ENCODE peak calls at places on chromosomes 5 and 9, in eight cellular contexts. One of them, this sample, is unnamed.

GRCh38 chr9:21294325-21294724 is 10.8 kb downstream of the IFNA5 start:
- DNase-seq in foreskin fibroblast: peak; percentile 51
- DNase-seq in stomach: no peak
- DNase-seq in ascending aorta: no peak
- DNase-seq in WERI-Rb-1: no peak
- DNase-seq in esophagus squamous epithelium: no peak
- DNase-seq in cardiac muscle cell: no peak
- DNase-seq in GM12865: peak; percentile 20
- DNase-seq in this sample: no peak

GRCh38 chr9:115985657-115986056 is 167.9 kb upstream of the PAPPA start:
- DNase-seq in ascending aorta: no peak
- DNase-seq in cardiac muscle cell: no peak
- DNase-seq in esophagus squamous epithelium: no peak
- DNase-seq in WERI-Rb-1: no peak
- DNase-seq in stomach: no peak
- DNase-seq in GM12865: no peak
- DNase-seq in foreskin fibroblast: no peak
- DNase-seq in this sample: no peak

GRCh38 chr5:83467315-83468044 is 4.1 kb upstream of the VCAN start:
- DNase-seq in esophagus squamous epithelium: no peak
- DNase-seq in ascending aorta: no peak
- DNase-seq in GM12865: peak; percentile 19
- DNase-seq in stomach: no peak
- DNase-seq in cardiac muscle cell: no peak
- DNase-seq in foreskin fibroblast: peak; percentile 90
- DNase-seq in WERI-Rb-1: no peak
- DNase-seq in this sample: no peak

GRCh38 chr5:111935022-111935421 is 178.0 kb upstream of the NREP start:
- DNase-seq in foreskin fibroblast: no peak
- DNase-seq in esophagus squamous epithelium: no peak
- DNase-seq in GM12865: no peak
- DNase-seq in stomach: no peak
- DNase-seq in ascending aorta: no peak
- DNase-seq in cardiac muscle cell: no peak
- DNase-seq in WERI-Rb-1: no peak
- DNase-seq in this sample: no peak

GRCh38 chr5:96014395-96014794 is 52.7 kb upstream of the ELL2 start:
- DNase-seq in esophagus squamous epithelium: no peak
- DNase-seq in GM12865: no peak
- DNase-seq in ascending aorta: no peak
- DNase-seq in foreskin fibroblast: no peak
- DNase-seq in WERI-Rb-1: no peak
- DNase-seq in stomach: no peak
- DNase-seq in cardiac muscle cell: no peak
- DNase-seq in this sample: no peak

GRCh38 chr9:82117025-82117424 is 128.5 kb downstream of the SPATA31D1 start:
- DNase-seq in ascending aorta: no peak
- DNase-seq in esophagus squamous epithelium: no peak
- DNase-seq in cardiac muscle cell: no peak
- DNase-seq in foreskin fibroblast: peak; percentile 78
- DNase-seq in stomach: no peak
- DNase-seq in GM12865: no peak
- DNase-seq in WERI-Rb-1: no peak
- DNase-seq in this sample: no peak

GRCh38 chr9:88992556-88992955 is 1.3 kb downstream of the S1PR3 start:
- DNase-seq in esophagus squamous epithelium: no peak
- DNase-seq in stomach: no peak
- DNase-seq in WERI-Rb-1: no peak
- DNase-seq in foreskin fibroblast: peak; percentile 53
- DNase-seq in ascending aorta: no peak
- DNase-seq in GM12865: no peak
- DNase-seq in cardiac muscle cell: no peak
- DNase-seq in this sample: no peak

GRCh38 chr5:125525356-125525755 is 778.9 kb upstream of the ZNF608 start:
- DNase-seq in GM12865: no peak
- DNase-seq in ascending aorta: no peak
- DNase-seq in foreskin fibroblast: no peak
- DNase-seq in WERI-Rb-1: no peak
- DNase-seq in esophagus squamous epithelium: no peak
- DNase-seq in cardiac muscle cell: no peak
- DNase-seq in stomach: no peak
- DNase-seq in this sample: no peak

GRCh38 chr9:99076030-99076429 is 28.9 kb upstream of the TGFBR1 start:
- DNase-seq in esophagus squamous epithelium: no peak
- DNase-seq in ascending aorta: no peak
- DNase-seq in GM12865: no peak
- DNase-seq in WERI-Rb-1: no peak
- DNase-seq in stomach: no peak
- DNase-seq in foreskin fibroblast: no peak
- DNase-seq in cardiac muscle cell: no peak
- DNase-seq in this sample: no peak

GRCh38 chr9:99075246-99075912 is 29.5 kb upstream of the TGFBR1 start:
- DNase-seq in esophagus squamous epithelium: no peak
- DNase-seq in cardiac muscle cell: no peak
- DNase-seq in stomach: no peak
- DNase-seq in foreskin fibroblast: peak; percentile 32
- DNase-seq in WERI-Rb-1: no peak
- DNase-seq in GM12865: no peak
- DNase-seq in ascending aorta: no peak
- DNase-seq in this sample: peak; percentile 51

GRCh38 chr9:99078731-99079130 is 26.2 kb upstream of the TGFBR1 start:
- DNase-seq in foreskin fibroblast: no peak
- DNase-seq in cardiac muscle cell: no peak
- DNase-seq in GM12865: no peak
- DNase-seq in stomach: no peak
- DNase-seq in WERI-Rb-1: no peak
- DNase-seq in ascending aorta: no peak
- DNase-seq in esophagus squamous epithelium: no peak
- DNase-seq in this sample: no peak

GRCh38 chr9:99074902-99075245 is 30.0 kb upstream of the TGFBR1 start:
- DNase-seq in foreskin fibroblast: no peak
- DNase-seq in WERI-Rb-1: no peak
- DNase-seq in GM12865: no peak
- DNase-seq in cardiac muscle cell: no peak
- DNase-seq in ascending aorta: no peak
- DNase-seq in stomach: no peak
- DNase-seq in esophagus squamous epithelium: no peak
- DNase-seq in this sample: no peak

DNA sequence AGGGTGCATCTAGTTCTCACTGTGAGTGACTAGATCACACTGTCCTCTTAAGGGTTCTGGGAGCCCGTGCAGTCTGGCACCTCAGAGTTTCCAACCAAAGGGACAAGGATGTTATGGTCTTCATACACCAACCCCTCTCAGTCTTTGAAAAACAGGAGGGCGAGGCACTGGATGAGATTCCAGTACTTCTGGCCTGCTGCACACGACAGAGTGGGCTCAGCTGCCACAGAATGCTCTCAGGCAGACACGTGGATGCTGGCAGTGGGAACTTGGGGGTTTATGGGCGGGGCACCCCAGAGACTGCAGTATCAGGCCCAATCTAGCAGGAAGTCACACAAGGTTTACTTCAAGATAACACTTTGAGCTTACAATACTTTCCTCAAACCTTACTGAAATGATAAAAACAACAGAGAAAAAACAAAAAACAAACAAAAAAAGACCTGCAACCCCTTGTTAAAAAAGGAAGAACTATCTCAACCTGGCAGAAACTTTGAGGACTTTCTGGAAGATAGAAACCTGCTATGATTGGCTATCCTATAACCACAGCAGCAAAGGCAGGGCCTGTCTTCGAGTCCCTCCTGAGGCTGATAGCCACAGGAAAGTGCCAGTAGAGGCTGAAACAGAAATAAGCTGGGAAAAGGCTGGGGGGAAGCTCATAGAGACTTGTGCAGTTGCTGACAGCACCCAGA is 28.3 kb upstream of the TGFBR1 start:
- DNase-seq in WERI-Rb-1: no peak
- DNase-seq in esophagus squamous epithelium: no peak
- DNase-seq in ascending aorta: no peak
- DNase-seq in GM12865: peak; percentile 34
- DNase-seq in stomach: no peak
- DNase-seq in foreskin fibroblast: no peak
- DNase-seq in cardiac muscle cell: no peak
- DNase-seq in this sample: no peak
- H3K4me3 ChIP-seq in WERI-Rb-1: no peak overlapping the region
- H3K4me3 ChIP-seq in esophagus squamous epithelium: no peak overlapping the region
- H3K4me3 ChIP-seq in ascending aorta: no peak overlapping the region
- H3K4me3 ChIP-seq in GM12865: no peak overlapping the region
- H3K4me3 ChIP-seq in stomach: no peak overlapping the region
- H3K4me3 ChIP-seq in foreskin fibroblast: no peak overlapping the region
- H3K4me3 ChIP-seq in cardiac muscle cell: no peak overlapping the region
- H3K4me3 ChIP-seq in this sample: no peak overlapping the region

GRCh38 chr9:6907772-6908381 is 150.1 kb downstream of the KDM4C start:
- DNase-seq in ascending aorta: no peak
- DNase-seq in WERI-Rb-1: no peak
- DNase-seq in cardiac muscle cell: peak; percentile 31
- DNase-seq in stomach: no peak
- DNase-seq in esophagus squamous epithelium: no peak
- DNase-seq in GM12865: peak; percentile 26
- DNase-seq in foreskin fibroblast: peak; percentile 71
- DNase-seq in this sample: no peak
- TF ChIP-seq CTCF in ascending aorta: peak; percentile 45
- TF ChIP-seq CTCF in WERI-Rb-1: peak; percentile 34
- TF ChIP-seq CTCF in cardiac muscle cell: peak; percentile 65
- TF ChIP-seq CTCF in stomach: peak; percentile 62
- TF ChIP-seq CTCF in esophagus squamous epithelium: peak; percentile 35
- TF ChIP-seq CTCF in GM12865: peak; percentile 33
- TF ChIP-seq CTCF in foreskin fibroblast: peak; percentile 65
- TF ChIP-seq CTCF in this sample: peak; percentile 54

GRCh38 chr5:107669543-107670027 is 1.2 kb downstream of the EFNA5 start:
- DNase-seq in cardiac muscle cell: peak; percentile 63
- DNase-seq in foreskin fibroblast: peak; percentile 76
- DNase-seq in esophagus squamous epithelium: no peak
- DNase-seq in ascending aorta: no peak
- DNase-seq in stomach: peak; percentile 39
- DNase-seq in GM12865: peak; percentile 57
- DNase-seq in WERI-Rb-1: peak; percentile 10
- DNase-seq in this sample: no peak

GRCh38 chr5:107671742-107672211 is 1.0 kb upstream of the EFNA5 start:
- DNase-seq in stomach: no peak
- DNase-seq in GM12865: no peak
- DNase-seq in esophagus squamous epithelium: no peak
- DNase-seq in ascending aorta: no peak
- DNase-seq in cardiac muscle cell: peak; percentile 29
- DNase-seq in foreskin fibroblast: peak; percentile 85
- DNase-seq in WERI-Rb-1: peak; percentile 32
- DNase-seq in this sample: no peak

GRCh38 chr5:107670927-107671741 is at the start of gene EFNA5:
- DNase-seq in esophagus squamous epithelium: no peak
- DNase-seq in WERI-Rb-1: peak; percentile 43
- DNase-seq in GM12865: peak; percentile 90
- DNase-seq in foreskin fibroblast: peak; percentile 76
- DNase-seq in cardiac muscle cell: peak; percentile 77
- DNase-seq in stomach: peak; percentile 46
- DNase-seq in ascending aorta: no peak
- DNase-seq in this sample: no peak

GRCh38 chr5:107668933-107669542 is 1.7 kb downstream of the EFNA5 start:
- DNase-seq in GM12865: no peak
- DNase-seq in WERI-Rb-1: no peak
- DNase-seq in cardiac muscle cell: peak; percentile 14
- DNase-seq in ascending aorta: no peak
- DNase-seq in stomach: peak; percentile 31
- DNase-seq in foreskin fibroblast: peak; percentile 49
- DNase-seq in esophagus squamous epithelium: no peak
- DNase-seq in this sample: no peak

DNA sequence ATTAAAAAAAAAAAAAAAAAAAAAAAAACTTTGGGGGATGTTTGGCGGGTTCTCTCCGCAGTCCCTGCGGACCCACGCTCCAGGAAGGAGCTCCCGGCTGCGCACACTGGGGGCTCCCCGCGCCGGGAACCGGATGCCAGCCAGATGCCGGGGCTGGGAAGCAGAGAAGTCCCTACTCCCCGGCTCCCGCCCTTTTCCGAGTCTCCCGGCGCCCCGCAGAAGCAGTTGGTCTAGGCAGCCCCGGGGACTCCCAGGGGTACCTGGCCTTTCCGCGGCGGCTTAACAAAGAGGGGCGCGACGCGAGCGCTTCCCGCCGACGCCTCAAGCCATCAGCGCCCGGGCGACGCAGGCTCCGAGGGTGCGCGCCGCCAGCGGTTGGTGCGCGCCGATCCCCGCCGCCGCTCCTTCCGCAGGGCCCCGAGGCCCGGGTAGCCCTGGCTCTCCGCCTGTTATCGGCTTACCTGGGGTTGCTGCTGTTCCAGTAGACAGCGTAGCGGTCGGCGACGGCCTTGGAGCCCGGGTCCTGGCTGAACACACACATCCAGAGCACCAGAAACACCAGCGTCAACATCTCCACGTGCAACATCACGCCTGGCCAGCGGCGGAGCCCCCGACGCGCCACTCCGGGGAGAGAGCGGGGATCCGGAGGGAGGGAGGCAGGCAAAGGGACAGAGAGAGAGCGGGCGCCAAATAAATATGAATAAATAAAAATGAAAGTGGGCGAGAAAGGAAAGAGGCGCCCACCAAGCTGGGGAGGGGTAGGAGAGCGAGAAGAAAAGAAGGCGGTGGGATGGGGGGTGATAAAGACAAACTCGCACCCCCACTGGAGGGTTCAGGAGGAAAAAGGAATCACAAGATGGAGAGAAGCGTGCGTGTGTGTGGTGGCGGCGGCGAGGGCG is 460 bp downstream of the EFNA5 start:
- DNase-seq in ascending aorta: no peak
- DNase-seq in GM12865: peak; percentile 78
- DNase-seq in WERI-Rb-1: peak; percentile 49
- DNase-seq in foreskin fibroblast: peak; percentile 72
- DNase-seq in stomach: peak; percentile 50
- DNase-seq in esophagus squamous epithelium: no peak
- DNase-seq in cardiac muscle cell: peak; percentile 66
- DNase-seq in this sample: no peak
- H3K4me3 ChIP-seq in ascending aorta: peak overlapping the region; percentile 78
- H3K4me3 ChIP-seq in GM12865: peak overlapping the region; percentile 90
- H3K4me3 ChIP-seq in WERI-Rb-1: peak overlapping the region; percentile 80
- H3K4me3 ChIP-seq in foreskin fibroblast: peak overlapping the region; percentile 52
- H3K4me3 ChIP-seq in stomach: peak overlapping the region; percentile 74
- H3K4me3 ChIP-seq in esophagus squamous epithelium: peak overlapping the region; percentile 73
- H3K4me3 ChIP-seq in cardiac muscle cell: peak overlapping the region; percentile 73
- H3K4me3 ChIP-seq in this sample: peak overlapping the region; percentile 63

DNA sequence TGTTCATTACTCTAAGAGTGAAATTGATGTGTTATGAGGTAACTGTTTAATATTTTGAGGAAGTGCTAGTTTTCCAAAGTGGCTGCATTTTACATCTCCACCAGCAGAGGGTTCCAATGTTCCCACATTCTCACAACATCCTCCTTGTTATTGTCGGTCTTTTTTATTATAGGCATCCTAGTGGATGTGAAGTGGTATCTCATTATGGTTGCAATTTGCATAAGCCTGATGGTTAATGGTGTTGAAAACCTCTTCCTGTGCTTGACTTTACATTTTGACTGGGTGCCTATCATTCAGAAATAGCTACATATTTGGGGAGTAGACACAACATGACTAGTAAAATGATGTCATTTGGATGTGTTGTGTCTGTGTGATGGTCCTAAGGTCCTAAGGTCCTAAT is 143.6 kb downstream of the MRPS30 start:
- DNase-seq in foreskin fibroblast: peak; percentile 2
- DNase-seq in ascending aorta: no peak
- DNase-seq in esophagus squamous epithelium: no peak
- DNase-seq in stomach: no peak
- DNase-seq in WERI-Rb-1: peak; percentile 16
- DNase-seq in GM12865: peak; percentile 49
- DNase-seq in cardiac muscle cell: peak; percentile 49
- DNase-seq in this sample: no peak
- TF ChIP-seq CTCF in foreskin fibroblast: peak; percentile 53
- TF ChIP-seq CTCF in ascending aorta: peak; percentile 21
- TF ChIP-seq CTCF in esophagus squamous epithelium: peak; percentile 38
- TF ChIP-seq CTCF in stomach: no peak
- TF ChIP-seq CTCF in WERI-Rb-1: peak; percentile 64
- TF ChIP-seq CTCF in GM12865: peak; percentile 64
- TF ChIP-seq CTCF in cardiac muscle cell: peak; percentile 36
- TF ChIP-seq CTCF in this sample: peak; percentile 22

GRCh38 chr9:27198175-27198574 is 89.2 kb downstream of the TEK start:
- DNase-seq in stomach: no peak
- DNase-seq in ascending aorta: no peak
- DNase-seq in cardiac muscle cell: peak; percentile 7
- DNase-seq in WERI-Rb-1: peak; percentile 20
- DNase-seq in foreskin fibroblast: no peak
- DNase-seq in esophagus squamous epithelium: no peak
- DNase-seq in GM12865: no peak
- DNase-seq in this sample: no peak
- H3K4me3 ChIP-seq in stomach: no peak overlapping the region
- H3K4me3 ChIP-seq in ascending aorta: no peak overlapping the region
- H3K4me3 ChIP-seq in cardiac muscle cell: no peak overlapping the region
- H3K4me3 ChIP-seq in WERI-Rb-1: no peak overlapping the region
- H3K4me3 ChIP-seq in foreskin fibroblast: no peak overlapping the region
- H3K4me3 ChIP-seq in esophagus squamous epithelium: no peak overlapping the region
- H3K4me3 ChIP-seq in GM12865: no peak overlapping the region
- H3K4me3 ChIP-seq in this sample: no peak overlapping the region